ENCODE peak calls at places on chromosome 1, in six cellular contexts. J is endothelial cell, T is A549, Q is brain microvascular endothelial cell, W is astrocyte of the spinal cord, H is mesothelial cell of epicardium. U is an unnamed sample.

GRCh38 chr1:70641868-70642267 is 230.8 kb downstream of the CTH start:
- DNase-seq in Q (no peak), T (no peak), W (no peak), H (no peak), J (no peak), U (no peak)

GRCh38 chr1:225825078-225825477 is 15.2 kb downstream of the EPHX1 start:
- DNase-seq in Q (no peak), H (no peak), J (no peak), T (no peak), W (no peak), U (no peak)

GRCh38 chr1:19802269-19802668 is 2.6 kb upstream of the TMCO4 start:
- DNase-seq in T (no peak), J (no peak), W (no peak), Q (no peak), H (no peak), U (no peak)

GRCh38 chr1:78377356-78377928 is 113.3 kb upstream of the PTGFR start:
- DNase-seq in Q (no peak), J (no peak), T (no peak), H (no peak), W (no peak), U (no peak)

GRCh38 chr1:86062458-86062857 is 94.1 kb downstream of the COL24A1 start:
- DNase-seq in J (no peak), W (peak), H (no peak), T (no peak), Q (peak), U (no peak)

GRCh38 chr1:24015226-24016210 is 35.4 kb upstream of the SRSF10 start:
- DNase-seq in W (peak), T (no peak), J (no peak), H (no peak), Q (peak), U (no peak)

GRCh38 chr1:246608616-246609376 is 42.5 kb downstream of the CNST start:
- DNase-seq in T (peak), J (peak), W (peak), H (no peak), Q (peak), U (peak)

GRCh38 chr1:89051944-89052312 is 13.1 kb downstream of the GBP1 start:
- DNase-seq in Q (no peak), J (no peak), W (no peak), H (no peak), T (no peak), U (no peak)

GRCh38 chr1:44246806-44247205 is 33.5 kb downstream of the DMAP1 start:
- DNase-seq in J (no peak), H (no peak), Q (no peak), T (no peak), W (no peak), U (peak)

GRCh38 chr1:70764747-70765146 is 282.9 kb downstream of the PTGER3 start:
- DNase-seq in J (no peak), Q (no peak), W (peak), T (no peak), H (no peak), U (no peak)

GRCh38 chr1:211579434-211580302 is 707 bp upstream of the SLC30A1 start:
- DNase-seq in T (peak), J (peak), W (no peak), Q (no peak), H (no peak), U (no peak)

GRCh38 chr1:67338642-67339041 is 31.0 kb downstream of the IL12RB2 start:
- DNase-seq in T (no peak), J (no peak), H (no peak), W (no peak), Q (no peak), U (no peak)

GRCh38 chr1:52907068-52907811 is 14.3 kb downstream of the ECHDC2 start:
- DNase-seq in T (no peak), Q (no peak), J (no peak), H (no peak), W (no peak), U (no peak)

GRCh38 chr1:214831956-214832355 is 229.0 kb downstream of the CENPF start:
- DNase-seq in J (no peak), T (no peak), Q (no peak), H (no peak), W (no peak), U (no peak)

GRCh38 chr1:54459714-54460113 is 53.5 kb upstream of the SSBP3 start:
- DNase-seq in J (no peak), H (no peak), W (no peak), T (no peak), Q (no peak), U (no peak)

GRCh38 chr1:19311503-19311930 is 427 bp downstream of the AKR7A2 start:
- DNase-seq in Q (no peak), W (no peak), J (no peak), T (peak), H (no peak), U (no peak)

GRCh38 chr1:152968248-152968647 is 2.2 kb upstream of the SPRR4 start:
- DNase-seq in Q (no peak), H (no peak), W (no peak), J (no peak), T (no peak), U (no peak)

GRCh38 chr1:8343464-8344001 is 25.6 kb downstream of the SLC45A1 start:
- DNase-seq in T (peak), Q (peak), J (no peak), H (no peak), W (peak), U (peak)

GRCh38 chr1:109111386-109112055 is 2.4 kb upstream of the ELAPOR1 start:
- DNase-seq in Q (no peak), W (no peak), J (no peak), H (no peak), T (no peak), U (no peak)

GRCh38 chr1:31633117-31633516 is 11.6 kb downstream of the PEF1 start:
- DNase-seq in J (peak), T (peak), W (no peak), Q (peak), H (no peak), U (no peak)

GRCh38 chr1:113021430-113022085 is 51.4 kb upstream of the LRIG2 start:
- DNase-seq in Q (no peak), J (no peak), W (no peak), H (no peak), T (no peak), U (peak)
- TF ChIP-seq CTCF in Q (no peak), J (no peak), W (no peak), H (no peak), T (no peak), U (peak)

DNA sequence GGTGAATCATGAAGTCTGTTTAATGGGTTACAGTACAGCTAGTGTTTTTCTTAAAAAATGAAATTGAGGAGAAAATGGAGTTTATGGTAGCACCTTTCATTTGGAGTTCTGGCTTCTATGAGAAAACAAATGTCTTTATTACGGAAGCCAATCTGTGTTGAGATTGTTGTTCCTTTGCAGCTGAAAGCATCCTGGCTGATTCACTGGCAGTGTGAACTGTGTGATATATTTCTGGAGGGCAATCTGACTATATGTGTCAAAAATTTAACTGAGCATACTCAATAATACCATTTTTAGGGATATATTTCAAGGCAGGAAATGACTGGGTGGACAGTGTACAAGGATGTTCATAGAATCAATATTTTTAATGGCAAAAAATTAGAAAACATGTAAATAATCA is 46.6 kb upstream of the LYST start:
- DNase-seq in W (peak), Q (peak), J (no peak), T (no peak), H (no peak), U (no peak)
- TF ChIP-seq CTCF in W (no peak), Q (no peak), J (no peak), T (no peak), H (no peak), U (no peak)

DNA sequence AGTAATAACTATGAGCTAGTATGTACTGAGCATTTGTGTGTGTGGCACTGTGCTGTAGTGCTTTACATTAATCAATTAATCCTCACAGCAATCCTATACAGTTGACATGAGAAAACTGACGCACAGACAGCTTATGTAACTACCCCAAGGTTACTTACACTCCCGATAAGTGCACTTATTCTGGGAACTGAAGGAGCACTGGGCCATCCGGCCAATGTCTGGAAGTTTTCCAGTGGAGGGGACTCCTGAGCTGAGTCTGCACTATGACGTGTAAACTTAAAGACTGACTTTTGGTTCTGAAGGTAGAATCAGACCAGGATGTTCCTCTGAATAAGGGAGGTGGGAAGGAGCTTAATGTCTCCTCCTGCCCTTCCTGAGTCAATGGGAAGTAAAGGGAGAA is 12.2 kb downstream of the TRABD2B start:
- DNase-seq in Q (no peak), H (no peak), J (no peak), T (no peak), W (no peak), U (no peak)
- TF ChIP-seq CTCF in Q (no peak), H (no peak), J (no peak), T (no peak), W (no peak), U (no peak)

DNA sequence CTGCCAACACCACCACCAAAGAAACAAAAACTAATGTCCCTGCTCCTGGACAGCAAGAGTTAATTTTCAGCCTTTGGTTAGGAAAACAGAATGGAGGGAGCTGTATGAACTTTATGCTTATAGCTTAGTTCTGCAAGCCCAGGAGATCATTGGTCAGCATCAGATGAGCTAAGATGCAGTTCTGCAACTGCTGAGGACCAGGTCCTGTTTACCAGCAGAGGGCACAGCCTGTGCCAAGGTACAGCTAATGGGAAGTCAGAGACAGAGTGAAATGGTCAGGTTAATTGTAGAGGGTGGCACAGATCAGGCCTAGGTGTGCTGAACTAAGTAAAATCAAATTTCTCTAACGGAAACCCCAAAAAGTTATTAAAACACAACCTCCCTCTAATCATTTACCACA is 161.3 kb downstream of the ROR1 start:
- DNase-seq in H (no peak), J (no peak), W (no peak), T (no peak), Q (no peak), U (peak)
- TF ChIP-seq CTCF in H (no peak), J (no peak), W (peak), T (peak), Q (peak), U (peak)

DNA sequence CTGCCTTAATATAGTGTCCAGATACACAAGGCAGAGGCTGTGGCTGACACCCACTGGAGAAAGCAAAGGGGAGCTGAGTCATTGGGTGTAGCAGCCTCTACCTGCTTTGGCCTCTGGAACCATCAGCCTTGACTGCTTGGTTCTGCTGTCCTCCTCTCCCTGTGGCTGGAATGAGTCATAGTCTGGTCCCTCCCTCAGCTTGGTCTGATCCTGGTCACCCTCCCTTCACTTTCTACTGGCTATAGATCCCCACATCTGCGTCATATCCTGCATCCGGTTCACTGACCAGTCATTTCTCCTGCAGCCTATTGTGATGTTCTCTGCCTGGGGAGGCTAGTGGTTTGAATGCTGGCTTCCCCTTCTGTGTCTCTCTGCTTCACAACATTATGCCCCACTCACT is 372.7 kb upstream of the DAB1 start:
- DNase-seq in J (no peak), Q (peak), W (peak), H (no peak), T (no peak), U (no peak)
- TF ChIP-seq CTCF in J (no peak), Q (no peak), W (no peak), H (no peak), T (no peak), U (no peak)

DNA sequence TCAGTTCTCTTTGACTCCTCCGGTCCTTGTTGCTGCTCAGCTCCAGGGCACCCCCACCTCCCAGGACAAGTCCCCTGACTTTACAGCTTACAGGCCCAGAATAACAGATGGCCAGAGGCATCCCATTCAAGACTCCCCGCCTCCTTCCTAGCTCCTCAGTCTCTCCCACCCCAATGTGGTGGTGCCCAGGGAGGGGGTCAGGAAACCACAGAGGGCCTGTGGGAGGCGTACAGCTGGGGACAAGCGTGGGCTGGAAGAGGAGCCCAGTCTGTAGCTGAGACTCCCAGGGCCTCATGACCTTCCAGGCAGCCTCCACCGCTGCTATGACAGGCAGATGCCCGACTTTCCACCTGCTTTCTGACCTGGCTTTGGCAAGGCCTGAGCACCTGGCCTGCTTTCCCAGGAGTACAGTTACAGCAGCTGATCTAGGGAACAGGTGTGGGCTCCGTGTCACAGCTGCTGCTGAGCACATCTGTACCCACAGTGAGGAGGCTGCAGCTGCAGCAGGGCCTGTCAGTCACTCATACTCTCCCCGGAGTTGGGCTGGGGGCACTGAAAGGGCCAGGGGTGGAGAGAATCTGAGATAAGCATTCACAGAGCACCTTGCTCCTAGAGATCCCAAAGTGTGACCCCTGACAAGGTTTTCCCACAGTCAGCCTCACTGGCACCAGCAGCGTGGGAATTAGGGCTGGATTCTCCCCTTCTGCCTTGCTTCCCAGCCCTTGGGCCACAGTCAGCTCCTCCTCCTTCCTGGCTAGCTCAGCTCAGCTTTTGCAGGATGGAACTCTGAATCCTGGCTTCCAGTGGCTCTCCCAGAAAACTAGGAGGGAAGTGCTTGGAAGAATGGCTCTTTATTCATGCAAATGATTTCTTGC is 7.1 kb upstream of the NAV1 start:
- DNase-seq in Q (no peak), J (peak), H (no peak), T (no peak), W (no peak), U (no peak)
- TF ChIP-seq CTCF in Q (no peak), J (no peak), H (no peak), T (no peak), W (no peak), U (no peak)

DNA sequence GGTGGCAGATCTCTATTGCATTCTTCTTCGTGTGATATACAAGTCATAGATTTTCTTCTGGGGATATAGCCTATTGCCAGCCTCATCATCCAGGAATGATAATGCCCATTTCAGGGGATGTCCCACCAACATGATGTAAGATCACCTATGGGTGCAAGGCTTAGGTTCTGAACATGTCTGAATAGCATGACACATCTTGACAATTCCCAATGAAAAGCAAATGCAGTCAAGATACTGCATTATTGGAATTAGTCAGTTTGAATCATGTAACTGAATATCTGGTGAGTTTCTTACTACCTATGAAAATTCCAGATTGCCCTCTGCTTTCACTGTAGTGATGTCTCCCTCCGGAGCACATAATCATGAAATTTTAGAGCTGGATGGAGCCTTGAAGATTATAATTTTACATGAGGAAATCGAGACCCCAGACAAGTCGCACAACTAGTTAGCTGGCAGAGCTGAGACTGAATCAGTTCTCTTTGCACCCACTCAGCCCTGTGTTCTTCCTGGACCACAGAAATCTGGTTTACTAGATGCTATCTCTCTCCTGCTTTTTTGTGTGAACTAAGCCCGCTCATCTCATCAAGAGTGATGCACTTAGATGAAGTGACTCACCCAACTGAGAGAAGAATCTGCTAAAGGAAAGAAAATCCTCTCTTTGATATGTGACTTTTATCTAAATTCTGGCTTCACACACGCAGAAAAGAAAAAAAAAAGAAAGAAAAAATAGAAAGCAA is 65.0 kb downstream of the WDR64 start:
- DNase-seq in W (no peak), Q (no peak), J (no peak), H (no peak), T (no peak), U (no peak)
- TF ChIP-seq CTCF in W (no peak), Q (no peak), J (no peak), H (no peak), T (no peak), U (no peak)

U was measured in LNCaP clone FGC.